ENCODE peak calls at places on chromosomes 3 and 15, in nine cellular contexts. One of them, this sample, is unnamed.

GRCh38 chr3:61264281-61264680 is 13.0 kb upstream of the FHIT start:
- DNase-seq in foreskin fibroblast: no peak
- DNase-seq in SJSA1: no peak
- DNase-seq in neuronal stem cell: no peak
- DNase-seq in pancreas: no peak
- DNase-seq in fibroblast of mammary gland: no peak
- DNase-seq in aorta: no peak
- DNase-seq in right cardiac atrium: no peak
- DNase-seq in SJCRH30: no peak
- DNase-seq in this sample: no peak

GRCh38 chr15:88649286-88649733 is 10.5 kb downstream of the ISG20 start:
- DNase-seq in foreskin fibroblast: peak
- DNase-seq in SJSA1: peak
- DNase-seq in neuronal stem cell: no peak
- DNase-seq in pancreas: no peak
- DNase-seq in fibroblast of mammary gland: peak
- DNase-seq in aorta: no peak
- DNase-seq in right cardiac atrium: peak
- DNase-seq in SJCRH30: peak
- DNase-seq in this sample: no peak

GRCh38 chr15:59372352-59373211 is at the start of gene MYO1E:
- DNase-seq in foreskin fibroblast: peak
- DNase-seq in SJSA1: peak
- DNase-seq in neuronal stem cell: peak
- DNase-seq in pancreas: peak
- DNase-seq in fibroblast of mammary gland: peak
- DNase-seq in aorta: peak
- DNase-seq in right cardiac atrium: peak
- DNase-seq in SJCRH30: peak
- DNase-seq in this sample: peak

GRCh38 chr3:104892044-104892443 is 474.7 kb upstream of the ALCAM start:
- DNase-seq in foreskin fibroblast: no peak
- DNase-seq in SJSA1: no peak
- DNase-seq in neuronal stem cell: no peak
- DNase-seq in pancreas: no peak
- DNase-seq in fibroblast of mammary gland: no peak
- DNase-seq in aorta: no peak
- DNase-seq in right cardiac atrium: no peak
- DNase-seq in SJCRH30: no peak
- DNase-seq in this sample: no peak

GRCh38 chr3:140420621-140421357 is 257.1 kb upstream of the TRIM42 start:
- DNase-seq in foreskin fibroblast: peak
- DNase-seq in SJSA1: peak
- DNase-seq in neuronal stem cell: no peak
- DNase-seq in pancreas: no peak
- DNase-seq in fibroblast of mammary gland: peak
- DNase-seq in aorta: no peak
- DNase-seq in right cardiac atrium: peak
- DNase-seq in SJCRH30: peak
- DNase-seq in this sample: no peak

GRCh38 chr15:79179108-79179561 is 88.6 kb upstream of the RASGRF1 start:
- DNase-seq in foreskin fibroblast: peak
- DNase-seq in SJSA1: peak
- DNase-seq in neuronal stem cell: no peak
- DNase-seq in pancreas: no peak
- DNase-seq in fibroblast of mammary gland: peak
- DNase-seq in aorta: no peak
- DNase-seq in right cardiac atrium: no peak
- DNase-seq in SJCRH30: peak
- DNase-seq in this sample: no peak

GRCh38 chr3:115975353-115975752 is 352.0 kb downstream of the GAP43 start:
- DNase-seq in foreskin fibroblast: peak
- DNase-seq in SJSA1: peak
- DNase-seq in neuronal stem cell: no peak
- DNase-seq in pancreas: no peak
- DNase-seq in fibroblast of mammary gland: peak
- DNase-seq in aorta: no peak
- DNase-seq in right cardiac atrium: no peak
- DNase-seq in SJCRH30: no peak
- DNase-seq in this sample: no peak

GRCh38 chr3:5095879-5096278 is 26.2 kb upstream of the ARL8B start:
- DNase-seq in foreskin fibroblast: peak
- DNase-seq in SJSA1: no peak
- DNase-seq in neuronal stem cell: peak
- DNase-seq in pancreas: no peak
- DNase-seq in fibroblast of mammary gland: peak
- DNase-seq in aorta: no peak
- DNase-seq in right cardiac atrium: peak
- DNase-seq in SJCRH30: no peak
- DNase-seq in this sample: peak

GRCh38 chr3:53704363-53704725 is 141.9 kb downstream of the CHDH start:
- DNase-seq in foreskin fibroblast: no peak
- DNase-seq in SJSA1: no peak
- DNase-seq in neuronal stem cell: no peak
- DNase-seq in pancreas: peak
- DNase-seq in fibroblast of mammary gland: no peak
- DNase-seq in aorta: no peak
- DNase-seq in right cardiac atrium: no peak
- DNase-seq in SJCRH30: no peak
- DNase-seq in this sample: no peak

GRCh38 chr3:129502641-129503386 is 25.6 kb upstream of the RHO start:
- DNase-seq in foreskin fibroblast: no peak
- DNase-seq in SJSA1: no peak
- DNase-seq in neuronal stem cell: no peak
- DNase-seq in pancreas: no peak
- DNase-seq in fibroblast of mammary gland: no peak
- DNase-seq in aorta: no peak
- DNase-seq in right cardiac atrium: peak
- DNase-seq in SJCRH30: no peak
- DNase-seq in this sample: no peak

GRCh38 chr15:96225642-96226259 is 104.7 kb upstream of the NR2F2 start:
- DNase-seq in foreskin fibroblast: no peak
- DNase-seq in SJSA1: no peak
- DNase-seq in neuronal stem cell: no peak
- DNase-seq in pancreas: no peak
- DNase-seq in fibroblast of mammary gland: no peak
- DNase-seq in aorta: no peak
- DNase-seq in right cardiac atrium: no peak
- DNase-seq in SJCRH30: no peak
- DNase-seq in this sample: no peak

GRCh38 chr15:37096878-37097568 is 3.3 kb downstream of the MEIS2 start:
- DNase-seq in foreskin fibroblast: peak
- DNase-seq in SJSA1: peak
- DNase-seq in neuronal stem cell: peak
- DNase-seq in pancreas: no peak
- DNase-seq in fibroblast of mammary gland: no peak
- DNase-seq in aorta: no peak
- DNase-seq in right cardiac atrium: peak
- DNase-seq in SJCRH30: no peak
- DNase-seq in this sample: no peak

GRCh38 chr3:64327039-64327804 is 102.0 kb upstream of the PRICKLE2 start:
- DNase-seq in foreskin fibroblast: peak
- DNase-seq in SJSA1: no peak
- DNase-seq in neuronal stem cell: no peak
- DNase-seq in pancreas: no peak
- DNase-seq in fibroblast of mammary gland: peak
- DNase-seq in aorta: peak
- DNase-seq in right cardiac atrium: peak
- DNase-seq in SJCRH30: peak
- DNase-seq in this sample: no peak

GRCh38 chr3:170761103-170761502 is 108.9 kb downstream of the RPL22L1 start:
- DNase-seq in foreskin fibroblast: no peak
- DNase-seq in SJSA1: no peak
- DNase-seq in neuronal stem cell: no peak
- DNase-seq in pancreas: no peak
- DNase-seq in fibroblast of mammary gland: no peak
- DNase-seq in aorta: no peak
- DNase-seq in right cardiac atrium: no peak
- DNase-seq in SJCRH30: no peak
- DNase-seq in this sample: no peak

GRCh38 chr3:116444819-116445290 is 432 bp downstream of the LSAMP start:
- DNase-seq in foreskin fibroblast: peak
- DNase-seq in SJSA1: no peak
- DNase-seq in neuronal stem cell: no peak
- DNase-seq in pancreas: no peak
- DNase-seq in fibroblast of mammary gland: no peak
- DNase-seq in aorta: peak
- DNase-seq in right cardiac atrium: peak
- DNase-seq in SJCRH30: no peak
- DNase-seq in this sample: no peak

GRCh38 chr3:18447720-18448119 is 22.6 kb upstream of the SATB1 start:
- DNase-seq in foreskin fibroblast: no peak
- DNase-seq in SJSA1: no peak
- DNase-seq in neuronal stem cell: no peak
- DNase-seq in pancreas: no peak
- DNase-seq in fibroblast of mammary gland: no peak
- DNase-seq in aorta: no peak
- DNase-seq in right cardiac atrium: no peak
- DNase-seq in SJCRH30: no peak
- DNase-seq in this sample: no peak

GRCh38 chr3:194381460-194381875 is 11.9 kb upstream of the LRRC15 start:
- DNase-seq in foreskin fibroblast: no peak
- DNase-seq in SJSA1: no peak
- DNase-seq in neuronal stem cell: no peak
- DNase-seq in pancreas: no peak
- DNase-seq in fibroblast of mammary gland: no peak
- DNase-seq in aorta: no peak
- DNase-seq in right cardiac atrium: no peak
- DNase-seq in SJCRH30: no peak
- DNase-seq in this sample: no peak

GRCh38 chr15:63381301-63382192 is at the start of gene CA12:
- DNase-seq in foreskin fibroblast: peak
- DNase-seq in SJSA1: peak
- DNase-seq in neuronal stem cell: peak
- DNase-seq in pancreas: peak
- DNase-seq in fibroblast of mammary gland: peak
- DNase-seq in aorta: peak
- DNase-seq in right cardiac atrium: peak
- DNase-seq in SJCRH30: peak
- DNase-seq in this sample: no peak

GRCh38 chr3:39810647-39811161 is 1.3 kb downstream of the MYRIP start:
- DNase-seq in foreskin fibroblast: peak
- DNase-seq in SJSA1: no peak
- DNase-seq in neuronal stem cell: no peak
- DNase-seq in pancreas: no peak
- DNase-seq in fibroblast of mammary gland: no peak
- DNase-seq in aorta: no peak
- DNase-seq in right cardiac atrium: no peak
- DNase-seq in SJCRH30: no peak
- DNase-seq in this sample: no peak
- H3K4me3 ChIP-seq in foreskin fibroblast: no peak
- H3K4me3 ChIP-seq in SJSA1: no peak
- H3K4me3 ChIP-seq in neuronal stem cell: no peak
- H3K4me3 ChIP-seq in pancreas: peak
- H3K4me3 ChIP-seq in fibroblast of mammary gland: no peak
- H3K4me3 ChIP-seq in aorta: peak
- H3K4me3 ChIP-seq in right cardiac atrium: peak
- H3K4me3 ChIP-seq in SJCRH30: no peak
- H3K4me3 ChIP-seq in this sample: peak

DNA sequence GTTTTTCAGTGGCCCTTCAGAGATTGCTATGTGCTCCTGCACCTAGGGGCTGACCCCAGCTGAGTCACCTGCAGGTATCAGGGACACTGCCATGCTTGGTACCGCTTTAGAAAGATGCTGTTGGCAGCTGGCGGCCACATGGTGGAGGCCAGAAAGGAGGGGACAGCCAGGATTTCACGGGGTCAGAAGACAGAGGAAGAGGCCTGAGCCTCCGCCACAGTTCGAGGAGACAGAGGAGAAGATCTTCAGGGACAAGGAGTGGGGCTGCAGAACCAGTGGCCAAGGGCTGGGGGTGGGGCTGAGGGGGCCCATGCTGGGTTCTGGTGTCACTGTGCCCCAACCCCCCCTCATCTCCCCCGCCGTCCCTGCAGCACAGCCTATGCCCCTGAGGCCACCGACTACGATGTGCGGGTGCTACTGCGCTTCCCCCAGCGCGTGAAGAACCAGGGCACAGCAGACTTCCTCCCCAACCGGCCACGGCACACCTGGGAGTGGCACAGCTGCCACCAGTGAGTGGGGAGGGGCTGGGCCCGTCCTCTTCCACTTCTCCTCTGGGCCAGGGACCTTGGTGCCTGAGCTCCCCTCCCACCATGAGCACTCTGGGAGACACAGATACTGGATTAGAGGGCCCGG is 19.9 kb downstream of the LOXL1 start:
- DNase-seq in foreskin fibroblast: no peak
- DNase-seq in SJSA1: no peak
- DNase-seq in neuronal stem cell: no peak
- DNase-seq in pancreas: no peak
- DNase-seq in fibroblast of mammary gland: no peak
- DNase-seq in aorta: peak
- DNase-seq in right cardiac atrium: no peak
- DNase-seq in SJCRH30: no peak
- DNase-seq in this sample: no peak
- H3K4me3 ChIP-seq in foreskin fibroblast: no peak
- H3K4me3 ChIP-seq in SJSA1: no peak
- H3K4me3 ChIP-seq in neuronal stem cell: no peak
- H3K4me3 ChIP-seq in pancreas: no peak
- H3K4me3 ChIP-seq in fibroblast of mammary gland: no peak
- H3K4me3 ChIP-seq in aorta: no peak
- H3K4me3 ChIP-seq in right cardiac atrium: no peak
- H3K4me3 ChIP-seq in SJCRH30: no peak
- H3K4me3 ChIP-seq in this sample: no peak

DNA sequence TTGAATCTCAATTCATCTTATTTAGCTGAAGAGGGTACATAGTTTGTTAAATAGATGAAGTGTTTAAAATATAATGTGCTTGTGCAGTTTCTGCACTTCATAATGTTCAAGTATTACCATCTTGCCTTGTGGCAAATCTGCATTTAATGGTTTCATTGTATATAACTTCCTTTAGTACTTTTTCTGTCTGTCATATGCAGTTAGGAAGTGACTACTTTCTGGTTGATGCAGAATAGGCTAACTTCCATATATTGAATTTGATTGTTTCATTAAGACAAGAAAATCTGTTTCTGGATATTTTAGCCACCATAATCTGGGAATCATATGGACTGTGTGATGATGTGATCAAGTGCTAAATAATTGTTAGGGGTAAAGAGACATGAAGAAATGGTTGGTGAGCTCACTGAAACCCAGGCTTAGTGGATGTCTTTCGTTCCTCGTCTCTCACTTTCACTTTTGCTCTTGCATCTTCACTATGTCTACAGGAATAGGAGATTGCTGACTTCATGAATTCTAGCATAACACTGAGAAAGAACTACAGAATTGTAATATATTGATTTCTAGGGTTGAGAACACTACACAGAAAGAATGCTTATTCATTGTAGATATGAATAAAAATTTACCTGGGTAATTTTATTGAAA is 3.5 kb upstream of the MNS1 start:
- DNase-seq in foreskin fibroblast: peak
- DNase-seq in SJSA1: peak
- DNase-seq in neuronal stem cell: no peak
- DNase-seq in pancreas: no peak
- DNase-seq in fibroblast of mammary gland: peak
- DNase-seq in aorta: no peak
- DNase-seq in right cardiac atrium: no peak
- DNase-seq in SJCRH30: no peak
- DNase-seq in this sample: no peak
- H3K4me3 ChIP-seq in foreskin fibroblast: peak
- H3K4me3 ChIP-seq in SJSA1: peak
- H3K4me3 ChIP-seq in neuronal stem cell: no peak
- H3K4me3 ChIP-seq in pancreas: no peak
- H3K4me3 ChIP-seq in fibroblast of mammary gland: peak
- H3K4me3 ChIP-seq in aorta: no peak
- H3K4me3 ChIP-seq in right cardiac atrium: no peak
- H3K4me3 ChIP-seq in SJCRH30: no peak
- H3K4me3 ChIP-seq in this sample: no peak

GRCh38 chr3:147411235-147411607 is 2.1 kb downstream of the ZIC1 start:
- DNase-seq in foreskin fibroblast: peak
- DNase-seq in SJSA1: peak
- DNase-seq in neuronal stem cell: peak
- DNase-seq in pancreas: no peak
- DNase-seq in fibroblast of mammary gland: peak
- DNase-seq in aorta: peak
- DNase-seq in right cardiac atrium: no peak
- DNase-seq in SJCRH30: peak
- DNase-seq in this sample: no peak
- H3K4me3 ChIP-seq in foreskin fibroblast: peak
- H3K4me3 ChIP-seq in SJSA1: peak
- H3K4me3 ChIP-seq in neuronal stem cell: peak
- H3K4me3 ChIP-seq in pancreas: peak
- H3K4me3 ChIP-seq in fibroblast of mammary gland: peak
- H3K4me3 ChIP-seq in aorta: peak
- H3K4me3 ChIP-seq in right cardiac atrium: peak
- H3K4me3 ChIP-seq in SJCRH30: peak
- H3K4me3 ChIP-seq in this sample: no peak